ENCODE peak calls at places on chromosomes 16 and 17, in nine cellular contexts. R is neural progenitor cell, Z is hypothalamus, H is ecto neural progenitor cell, F is left lung, M is choroid plexus epithelial cell, N is caudate nucleus, I is skeletal muscle cell, Q is NCI-H2081. T is an unnamed sample.
A peak's percentile ranks its signal among the peaks of the same experiment; 100 is the strongest.

GRCh38 chr17:29146369-29146972 is 33.7 kb downstream of the MYO18A start:
- DNase-seq in R (no peak), Z (no peak), H (no peak), F (no peak), M (no peak), N (no peak), I (no peak), Q (no peak), T (no peak)

GRCh38 chr17:19720210-19720475 is 3.8 kb upstream of the SLC47A2 start:
- DNase-seq in R (no peak), Z (no peak), H (no peak), F (no peak), M (no peak), N (no peak), I (no peak), Q (no peak), T (no peak)

GRCh38 chr16:180921-181667 is 835 bp downstream of the HBQ1 start:
- DNase-seq in R (peak; percentile 93), Z (peak; percentile 22), H (peak; percentile 92), F (peak; percentile 95), M (peak; percentile 68), N (no peak), I (no peak), Q (peak; percentile 70), T (peak; percentile 99)

GRCh38 chr17:51119415-51120356 is 982 bp downstream of the SPAG9 start:
- DNase-seq in R (peak; percentile 60), Z (peak; percentile 35), H (peak; percentile 79), F (peak; percentile 88), M (peak; percentile 58), N (no peak), I (no peak), Q (peak; percentile 45), T (peak; percentile 74)

GRCh38 chr16:3140603-3141427 is 6.0 kb downstream of the ZNF213 start:
- DNase-seq in R (no peak), Z (no peak), H (no peak), F (peak; percentile 64), M (no peak), N (no peak), I (no peak), Q (no peak), T (no peak)

GRCh38 chr17:64148017-64148631 is 18.2 kb upstream of the ERN1 start:
- DNase-seq in R (no peak), Z (no peak), H (no peak), F (no peak), M (no peak), N (no peak), I (no peak), Q (no peak), T (peak; percentile 49)

GRCh38 chr17:10224592-10225195 is 26.3 kb upstream of the GAS7 start:
- DNase-seq in R (no peak), Z (peak; percentile 27), H (no peak), F (no peak), M (no peak), N (peak; percentile 24), I (no peak), Q (no peak), T (no peak)

GRCh38 chr16:56569971-56570370 is 5.1 kb downstream of the MT4 start:
- DNase-seq in R (no peak), Z (no peak), H (no peak), F (no peak), M (no peak), N (no peak), I (no peak), Q (no peak), T (no peak)

GRCh38 chr16:27446721-27447120 is 44.7 kb downstream of the IL21R start:
- DNase-seq in R (no peak), Z (no peak), H (no peak), F (no peak), M (no peak), N (no peak), I (no peak), Q (no peak), T (no peak)

GRCh38 chr17:11554042-11554441 is 44.2 kb upstream of the DNAH9 start:
- DNase-seq in R (no peak), Z (no peak), H (no peak), F (no peak), M (no peak), N (no peak), I (no peak), Q (no peak), T (no peak)

GRCh38 chr16:12582696-12583095 is 221.0 kb downstream of the CPPED1 start:
- DNase-seq in R (no peak), Z (no peak), H (no peak), F (no peak), M (no peak), N (no peak), I (no peak), Q (no peak), T (no peak)

GRCh38 chr16:1325673-1326371 is 7.6 kb upstream of the BAIAP3 start:
- DNase-seq in R (no peak), Z (no peak), H (no peak), F (no peak), M (no peak), N (no peak), I (no peak), Q (no peak), T (peak; percentile 80)

GRCh38 chr16:57986196-57986595 is 14.3 kb downstream of the ZNF319 start:
- DNase-seq in R (no peak), Z (no peak), H (no peak), F (peak; percentile 24), M (no peak), N (no peak), I (no peak), Q (no peak), T (no peak)

GRCh38 chr17:78432929-78433727 is 54.7 kb downstream of the PGS1 start:
- DNase-seq in R (no peak), Z (no peak), H (no peak), F (no peak), M (no peak), N (no peak), I (no peak), Q (no peak), T (peak; percentile 44)

GRCh38 chr16:8720080-8720966 is 45.9 kb downstream of the ABAT start:
- DNase-seq in R (peak; percentile 65), Z (no peak), H (peak; percentile 66), F (no peak), M (peak; percentile 1), N (no peak), I (peak; percentile 9), Q (peak; percentile 0), T (peak; percentile 64)

GRCh38 chr16:57192720-57193486 is 6.8 kb downstream of the RSPRY1 start:
- DNase-seq in R (no peak), Z (no peak), H (no peak), F (no peak), M (peak; percentile 81), N (no peak), I (peak; percentile 31), Q (no peak), T (no peak)

GRCh38 chr16:21989141-21989540 is 11.8 kb downstream of the PDZD9 start:
- DNase-seq in R (no peak), Z (no peak), H (no peak), F (no peak), M (no peak), N (no peak), I (no peak), Q (no peak), T (no peak)

GRCh38 chr16:60792437-60792836 is 1243.8 kb downstream of the CDH8 start:
- DNase-seq in R (no peak), Z (no peak), H (no peak), F (no peak), M (no peak), N (no peak), I (no peak), Q (no peak), T (no peak)

GRCh38 chr17:44345497-44346026 is 460 bp downstream of the GRN start:
- DNase-seq in R (peak; percentile 91), Z (peak; percentile 47), H (peak; percentile 87), F (no peak), M (peak; percentile 68), N (peak; percentile 21), I (no peak), Q (peak; percentile 74), T (peak; percentile 93)

GRCh38 chr17:10061131-10061581 is 137.2 kb downstream of the GAS7 start:
- DNase-seq in R (no peak), Z (no peak), H (no peak), F (no peak), M (no peak), N (no peak), I (no peak), Q (no peak), T (peak; percentile 13)

GRCh38 chr16:72464597-72465368 is 292.8 kb upstream of the PMFBP1 start:
- DNase-seq in R (no peak), Z (no peak), H (no peak), F (no peak), M (no peak), N (no peak), I (no peak), Q (no peak), T (no peak)

GRCh38 chr16:67271446-67271845 is 7.9 kb upstream of the PLEKHG4 start:
- DNase-seq in R (no peak), Z (no peak), H (no peak), F (no peak), M (no peak), N (no peak), I (no peak), Q (no peak), T (no peak)